ENCODE peak calls at places on chromosome X, in five cellular contexts. N is GM23338; U is AG09319; L is NCI-H345; P is activated CD4-positive, alpha-beta T cell treated with anti-CD3 and anti-CD28 coated beads, Interleukin-2, amount 50 U/mL, for 1 hour. E is an unnamed sample.

GRCh38 chrX:42934020-42934701 is 156.2 kb upstream of the PPP1R2C start:
- DNase-seq in N (no peak), U (no peak), L (no peak), P (no peak), E (no peak)

GRCh38 chrX:130299279-130300009 is 30.7 kb upstream of the ZNF280C start:
- DNase-seq in N (peak; percentile 13), U (no peak), L (peak; percentile 10), P (no peak), E (no peak)

GRCh38 chrX:149830192-149830873 is 48.6 kb downstream of the MAGEA9 start:
- DNase-seq in N (peak; percentile 72), U (no peak), L (no peak), P (peak; percentile 6), E (peak; percentile 25)

GRCh38 chrX:154457491-154458115 is 478 bp upstream of the PLXNA3 start:
- DNase-seq in N (peak; percentile 80), U (no peak), L (peak; percentile 66), P (peak; percentile 50), E (no peak)

GRCh38 chrX:19904778-19905367 is 17.5 kb upstream of the SH3KBP1 start:
- DNase-seq in N (peak; percentile 79), U (no peak), L (peak; percentile 49), P (no peak), E (no peak)

GRCh38 chrX:13398073-13398823 is 78.4 kb upstream of the ATXN3L start:
- DNase-seq in N (peak; percentile 2), U (peak; percentile 98), L (no peak), P (no peak), E (no peak)

GRCh38 chrX:70172226-70172625 is 5.1 kb upstream of the DGAT2L6 start:
- DNase-seq in N (no peak), U (no peak), L (no peak), P (no peak), E (no peak)

GRCh38 chrX:45506149-45506768 is 305.6 kb upstream of the DIPK2B start:
- DNase-seq in N (no peak), U (no peak), L (no peak), P (no peak), E (no peak)

GRCh38 chrX:40083979-40084359 is 13.8 kb downstream of the BCOR start:
- DNase-seq in N (no peak), U (no peak), L (no peak), P (no peak), E (no peak)

GRCh38 chrX:58025979-58026378 is 115.7 kb upstream of the ZXDA start:
- DNase-seq in N (peak; percentile 28), U (no peak), L (peak; percentile 29), P (peak; percentile 9), E (no peak)

GRCh38 chrX:639151-639550 is 8.6 kb downstream of the SHOX start:
- DNase-seq in N (no peak), U (no peak), L (no peak), P (no peak), E (no peak)

GRCh38 chrX:132744470-132744869 is 214.0 kb downstream of the HS6ST2 start:
- DNase-seq in N (no peak), U (no peak), L (no peak), P (no peak), E (no peak)

GRCh38 chrX:155768036-155768769 is 112.9 kb upstream of the VAMP7 start:
- DNase-seq in N (no peak), U (no peak), L (no peak), P (no peak), E (no peak)

GRCh38 chrX:19440713-19441112 is 74.6 kb downstream of the MAP3K15 start:
- DNase-seq in N (no peak), U (no peak), L (no peak), P (no peak), E (no peak)

GRCh38 chrX:45710081-45710801 is 509.6 kb upstream of the DIPK2B start:
- DNase-seq in N (no peak), U (peak; percentile 66), L (no peak), P (no peak), E (no peak)

GRCh38 chrX:150032742-150033141 is 94.5 kb upstream of the EOLA2 start:
- DNase-seq in N (no peak), U (peak; percentile 36), L (peak; percentile 2), P (no peak), E (no peak)

E was measured in neural crest cell.